ENCODE peak calls at places on chromosome 21, in five cellular contexts. L is kidney, H is pancreas, N is prostate gland, K is transverse colon. B is an unnamed sample.

GRCh38 chr21:45981641-45982255 is at the start of gene COL6A1:
- DNase-seq in L (peak), H (peak), N (peak), K (peak), B (peak)

GRCh38 chr21:45551816-45552695 is 9.8 kb upstream of the SLC19A1 start:
- DNase-seq in L (peak), H (peak), N (no peak), K (no peak), B (peak)

GRCh38 chr21:42039911-42040351 is 29.8 kb upstream of the ZBTB21 start:
- DNase-seq in L (peak), H (no peak), N (no peak), K (no peak), B (peak)

GRCh38 chr21:31133243-31133830 is 95.1 kb upstream of the KRTAP19-8 start:
- DNase-seq in L (no peak), H (no peak), N (no peak), K (no peak), B (no peak)

GRCh38 chr21:31727181-31727580 is 4.7 kb downstream of the SCAF4 start:
- DNase-seq in L (no peak), H (no peak), N (no peak), K (no peak), B (no peak)

GRCh38 chr21:41425588-41425953 is 468 bp upstream of the MX1 start:
- DNase-seq in L (no peak), H (no peak), N (no peak), K (no peak), B (no peak)

GRCh38 chr21:39263372-39263771 is 50.1 kb downstream of the BRWD1 start:
- DNase-seq in L (no peak), H (no peak), N (no peak), K (no peak), B (no peak)

GRCh38 chr21:33101300-33102005 is 31.5 kb downstream of the OLIG1 start:
- DNase-seq in L (no peak), H (no peak), N (no peak), K (no peak), B (no peak)

GRCh38 chr21:25005388-25005787 is 601.9 kb downstream of the MRPL39 start:
- DNase-seq in L (no peak), H (no peak), N (no peak), K (no peak), B (no peak)

GRCh38 chr21:43597052-43597451 is 62.2 kb downstream of the HSF2BP start:
- DNase-seq in L (no peak), H (no peak), N (no peak), K (no peak), B (no peak)

GRCh38 chr21:31078796-31079195 is 40.5 kb upstream of the KRTAP19-8 start:
- DNase-seq in L (no peak), H (no peak), N (no peak), K (no peak), B (no peak)

GRCh38 chr21:46095106-46095719 is 2.7 kb upstream of the COL6A2 start:
- DNase-seq in L (no peak), H (no peak), N (no peak), K (no peak), B (no peak)

GRCh38 chr21:26843912-26844257 is 1.3 kb downstream of the ADAMTS1 start:
- DNase-seq in L (no peak), H (no peak), N (no peak), K (no peak), B (no peak)

GRCh38 chr21:41678016-41678935 is 88.6 kb downstream of the RIPK4 start:
- DNase-seq in L (peak), H (peak), N (peak), K (peak), B (peak)

DNA sequence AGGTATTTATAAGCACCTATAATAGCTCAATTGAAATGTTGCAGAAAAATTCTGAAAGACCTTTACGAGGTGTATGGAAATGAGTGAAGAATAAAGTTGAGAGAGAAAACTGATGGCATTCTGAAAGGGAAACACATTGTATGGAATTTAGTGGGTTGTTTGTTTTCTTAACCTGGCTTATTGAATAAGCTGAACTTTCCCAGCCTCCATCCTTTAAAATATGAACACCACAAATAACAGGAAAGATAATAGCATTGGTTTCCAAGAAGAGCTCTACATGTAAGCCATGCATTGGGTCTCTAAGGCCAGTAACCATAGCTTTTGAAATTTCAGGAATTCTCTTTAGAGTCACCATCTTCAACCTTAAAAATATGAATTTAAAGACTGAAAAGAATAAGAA is 709.0 kb downstream of the USP25 start:
- DNase-seq in L (no peak), H (no peak), N (no peak), K (no peak), B (no peak)
- H3K4me3 ChIP-seq in L (no peak), H (no peak), N (no peak), K (no peak), B (no peak)

GRCh38 chr21:16116798-16117197 is 387.0 kb downstream of the USP25 start:
- DNase-seq in L (no peak), H (no peak), N (no peak), K (no peak), B (no peak)

GRCh38 chr21:16115461-16115860 is 385.7 kb downstream of the USP25 start:
- DNase-seq in L (no peak), H (no peak), N (no peak), K (no peak), B (no peak)

GRCh38 chr21:16117851-16118592 is 388.2 kb downstream of the USP25 start:
- DNase-seq in L (no peak), H (no peak), N (no peak), K (no peak), B (no peak)

GRCh38 chr21:16116067-16116466 is 386.3 kb downstream of the USP25 start:
- DNase-seq in L (no peak), H (no peak), N (no peak), K (no peak), B (no peak)

DNA sequence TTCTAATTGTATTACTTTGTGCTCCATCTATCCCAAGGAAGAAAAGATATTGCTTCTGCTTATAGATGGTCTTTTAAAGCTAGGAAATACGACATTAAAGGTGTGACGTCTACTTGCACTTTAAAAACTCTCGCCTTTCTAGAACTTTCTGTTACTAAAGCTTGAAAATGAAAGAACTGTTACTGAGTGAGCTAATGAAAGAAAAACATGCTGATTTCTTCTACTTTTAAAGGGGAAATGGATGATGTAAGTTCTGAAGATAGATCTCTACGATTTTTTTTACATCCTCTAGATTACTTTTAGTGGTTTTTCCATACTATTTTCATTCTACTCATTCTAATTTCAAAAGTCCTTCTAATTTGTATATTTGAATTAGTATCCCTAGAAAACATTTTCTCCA is 387.5 kb downstream of the USP25 start:
- DNase-seq in L (no peak), H (no peak), N (no peak), K (no peak), B (no peak)
- H3K4me3 ChIP-seq in L (no peak), H (no peak), N (no peak), K (no peak), B (no peak)

GRCh38 chr21:34949499-34949898 is 99.6 kb downstream of the RUNX1 start:
- DNase-seq in L (no peak), H (no peak), N (no peak), K (no peak), B (peak)

GRCh38 chr21:34950980-34951379 is 98.1 kb downstream of the RUNX1 start:
- DNase-seq in L (no peak), H (no peak), N (no peak), K (no peak), B (no peak)

GRCh38 chr21:34953950-34954349 is 95.2 kb downstream of the RUNX1 start:
- DNase-seq in L (no peak), H (no peak), N (no peak), K (no peak), B (no peak)

GRCh38 chr21:34949045-34949444 is 100.1 kb downstream of the RUNX1 start:
- DNase-seq in L (no peak), H (no peak), N (no peak), K (no peak), B (no peak)

DNA sequence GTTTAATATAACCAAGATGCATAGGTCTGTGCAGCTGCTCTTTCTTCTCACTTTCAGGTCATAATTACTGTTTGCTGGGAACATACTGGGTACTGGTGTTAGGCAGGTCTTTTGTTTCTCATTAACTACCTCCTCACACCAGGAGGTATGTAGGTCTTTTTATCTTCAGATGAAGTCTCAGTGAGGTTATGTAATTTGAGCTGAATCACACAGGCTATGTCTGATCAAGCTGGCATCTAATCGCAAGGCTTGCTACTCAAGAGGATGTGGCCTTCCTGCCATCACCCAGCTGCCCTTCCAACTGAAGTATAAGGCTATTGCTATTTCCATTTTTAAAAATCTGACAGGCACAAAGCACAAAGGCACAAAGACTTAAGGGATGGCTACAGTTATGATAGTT is 96.4 kb downstream of the RUNX1 start:
- DNase-seq in L (no peak), H (no peak), N (no peak), K (no peak), B (no peak)
- H3K4me3 ChIP-seq in L (no peak), H (no peak), N (no peak), K (no peak), B (no peak)

GRCh38 chr21:36904093-36904666 is 62.3 kb downstream of the HLCS start:
- DNase-seq in L (no peak), H (no peak), N (no peak), K (no peak), B (no peak)
- H3K4me3 ChIP-seq in L (no peak), H (no peak), N (no peak), K (no peak), B (no peak)

B was measured in spleen.